ENCODE peak calls at places on chromosomes 6 and 20, in five cellular contexts. E is left cardiac atrium; Q is activated naive CD8-positive, alpha-beta T cell treated with anti-CD3 and anti-CD28 coated beads, Interleukin-2, amount 10 ng/mL, durations not matched to agents 7 days and 5 days; C is H4; W is lower lobe of right lung. I is an unnamed sample.

GRCh38 chr6:4567141-4567540 is 209.1 kb upstream of the CDYL start:
- DNase-seq in E (no peak), Q (no peak), C (no peak), W (no peak), I (no peak)

GRCh38 chr6:168905451-168906090 is 348.1 kb downstream of the THBS2 start:
- DNase-seq in E (no peak), Q (no peak), C (no peak), W (no peak), I (no peak)

GRCh38 chr20:7195704-7196103 is 428.2 kb downstream of the BMP2 start:
- DNase-seq in E (no peak), Q (no peak), C (peak; percentile 83), W (no peak), I (no peak)

GRCh38 chr6:43951756-43952675 is 175.2 kb downstream of the MRPL14 start:
- DNase-seq in E (no peak), Q (no peak), C (peak; percentile 52), W (no peak), I (no peak)

GRCh38 chr6:40874495-40874894 is 164.5 kb downstream of the UNC5CL start:
- DNase-seq in E (no peak), Q (no peak), C (no peak), W (no peak), I (no peak)

GRCh38 chr6:72084992-72085569 is 198.7 kb downstream of the RIMS1 start:
- DNase-seq in E (no peak), Q (no peak), C (peak; percentile 12), W (no peak), I (no peak)

GRCh38 chr20:59604770-59605665 is 678 bp downstream of the PHACTR3 start:
- DNase-seq in E (no peak), Q (no peak), C (no peak), W (no peak), I (no peak)

GRCh38 chr6:138115191-138115590 is 8.0 kb upstream of the PERP start:
- DNase-seq in E (no peak), Q (no peak), C (no peak), W (no peak), I (no peak)

GRCh38 chr6:88368071-88368787 is 202.1 kb upstream of the CNR1 start:
- DNase-seq in E (no peak), Q (no peak), C (no peak), W (no peak), I (no peak)

GRCh38 chr6:111862314-111862713 is 10.9 kb downstream of the FYN start:
- DNase-seq in E (no peak), Q (no peak), C (no peak), W (no peak), I (no peak)

GRCh38 chr6:150142657-150143501 is at the start of gene PPP1R14C:
- DNase-seq in E (peak; percentile 47), Q (peak; percentile 54), C (no peak), W (peak; percentile 74), I (peak; percentile 83)

GRCh38 chr6:99790679-99791078 is 184.0 kb downstream of the PRDM13 start:
- DNase-seq in E (no peak), Q (no peak), C (no peak), W (no peak), I (no peak)

GRCh38 chr6:62479722-62480121 is 193.7 kb upstream of the KHDRBS2 start:
- DNase-seq in E (no peak), Q (no peak), C (no peak), W (no peak), I (peak; percentile 8)

GRCh38 chr6:17250237-17250636 is 30.9 kb upstream of the RBM24 start:
- DNase-seq in E (no peak), Q (no peak), C (no peak), W (no peak), I (no peak)

GRCh38 chr6:26327450-26328264 is 37.3 kb upstream of the BTN3A2 start:
- DNase-seq in E (no peak), Q (peak; percentile 67), C (peak; percentile 60), W (no peak), I (no peak)

GRCh38 chr6:144087789-144088426 is 7.5 kb downstream of the SF3B5 start:
- DNase-seq in E (no peak), Q (no peak), C (no peak), W (no peak), I (no peak)

GRCh38 chr6:156827382-156827781 is 50.2 kb downstream of the ARID1B start:
- DNase-seq in E (no peak), Q (no peak), C (no peak), W (no peak), I (no peak)

GRCh38 chr20:24633026-24633425 is 163.6 kb downstream of the SYNDIG1 start:
- DNase-seq in E (no peak), Q (no peak), C (peak; percentile 60), W (no peak), I (no peak)

GRCh38 chr20:41447026-41447425 is 80.4 kb upstream of the EMILIN3 start:
- DNase-seq in E (no peak), Q (no peak), C (no peak), W (no peak), I (no peak)

GRCh38 chr20:36342721-36343120 is 36.6 kb downstream of the DLGAP4 start:
- DNase-seq in E (no peak), Q (no peak), C (no peak), W (no peak), I (no peak)

GRCh38 chr6:35725721-35726438 is 11.0 kb upstream of the ARMC12 start:
- DNase-seq in E (peak; percentile 67), Q (peak; percentile 50), C (no peak), W (peak; percentile 82), I (peak; percentile 84)

GRCh38 chr20:63911171-63911570 is 16.2 kb downstream of the DNAJC5 start:
- DNase-seq in E (no peak), Q (no peak), C (no peak), W (no peak), I (no peak)

GRCh38 chr6:41488392-41489129 is 57.6 kb upstream of the FOXP4 start:
- DNase-seq in E (peak; percentile 47), Q (no peak), C (peak; percentile 82), W (no peak), I (peak; percentile 10)

GRCh38 chr6:144321839-144322591 is 36.9 kb downstream of the UTRN start:
- DNase-seq in E (no peak), Q (no peak), C (no peak), W (no peak), I (peak; percentile 71)

GRCh38 chr20:45017859-45018258 is 51.5 kb downstream of the STK4 start:
- DNase-seq in E (no peak), Q (no peak), C (peak; percentile 57), W (no peak), I (no peak)

GRCh38 chr6:53493635-53494025 is 51.3 kb downstream of the GCLC start:
- DNase-seq in E (no peak), Q (no peak), C (no peak), W (no peak), I (no peak)

I was measured in thyroid gland.